ENCODE peak calls at places on chromosomes 2 and 18, in four cellular contexts. O, Y, U and N are unnamed samples.

GRCh38 chr2:235769046-235769445 is 275.2 kb downstream of the AGAP1 start:
- DNase-seq in O (no peak), Y (no peak), U (no peak), N (no peak)

GRCh38 chr2:10086950-10087349 is 6.7 kb upstream of the CYS1 start:
- DNase-seq in O (no peak), Y (no peak), U (no peak), N (no peak)

GRCh38 chr2:105747254-105747909 is 2.7 kb downstream of the NCK2 start:
- DNase-seq in O (no peak), Y (no peak), U (no peak), N (no peak)

GRCh38 chr2:61946661-61947060 is 41.2 kb downstream of the COMMD1 start:
- DNase-seq in O (no peak), Y (no peak), U (no peak), N (no peak)

GRCh38 chr2:240567872-240568677 is at the start of gene RNPEPL1:
- DNase-seq in O (peak; percentile 34), Y (peak; percentile 60), U (peak; percentile 55), N (peak; percentile 23)

GRCh38 chr18:31558567-31558966 is 33.1 kb upstream of the TTR start:
- DNase-seq in O (no peak), Y (no peak), U (no peak), N (no peak)

GRCh38 chr18:23207191-23207955 is 72.1 kb downstream of the CABLES1 start:
- DNase-seq in O (no peak), Y (peak; percentile 30), U (no peak), N (no peak)

GRCh38 chr2:30417253-30417652 is 29.8 kb upstream of the LCLAT1 start:
- DNase-seq in O (no peak), Y (no peak), U (no peak), N (no peak)

GRCh38 chr2:152174574-152174973 is 989 bp downstream of the STAM2 start:
- DNase-seq in O (no peak), Y (no peak), U (no peak), N (no peak)

GRCh38 chr2:190267302-190267701 is 52.3 kb downstream of the HIBCH start:
- DNase-seq in O (no peak), Y (no peak), U (no peak), N (no peak)

GRCh38 chr18:33135951-33136660 is 304.4 kb downstream of the CCDC178 start:
- DNase-seq in O (no peak), Y (no peak), U (no peak), N (no peak)

GRCh38 chr2:85710687-85711577 is 16.8 kb downstream of the GNLY start:
- DNase-seq in O (no peak), Y (no peak), U (no peak), N (no peak)

GRCh38 chr2:86764661-86765307 is 25.9 kb downstream of the CD8A start:
- DNase-seq in O (peak; percentile 15), Y (no peak), U (no peak), N (no peak)

DNA sequence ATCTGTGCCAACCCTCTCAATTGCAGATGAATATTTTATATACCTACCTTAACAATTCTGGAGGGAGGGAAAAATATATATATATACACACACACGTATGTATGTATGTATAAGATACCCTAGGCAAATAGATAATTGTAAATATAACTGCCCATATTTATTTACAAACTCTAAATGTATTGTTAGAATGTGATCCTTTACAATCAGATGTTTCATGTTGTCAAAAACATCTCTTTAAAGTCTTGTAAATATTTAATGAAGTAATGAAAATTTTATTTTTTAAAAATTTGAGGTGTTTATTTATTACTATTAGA is 11.6 kb downstream of the ANKRD12 start:
- DNase-seq in O (no peak), Y (no peak), U (no peak), N (no peak)
- TF ChIP-seq CTCF in O (no peak), Y (no peak), U (peak; percentile 59), N (no peak)

DNA sequence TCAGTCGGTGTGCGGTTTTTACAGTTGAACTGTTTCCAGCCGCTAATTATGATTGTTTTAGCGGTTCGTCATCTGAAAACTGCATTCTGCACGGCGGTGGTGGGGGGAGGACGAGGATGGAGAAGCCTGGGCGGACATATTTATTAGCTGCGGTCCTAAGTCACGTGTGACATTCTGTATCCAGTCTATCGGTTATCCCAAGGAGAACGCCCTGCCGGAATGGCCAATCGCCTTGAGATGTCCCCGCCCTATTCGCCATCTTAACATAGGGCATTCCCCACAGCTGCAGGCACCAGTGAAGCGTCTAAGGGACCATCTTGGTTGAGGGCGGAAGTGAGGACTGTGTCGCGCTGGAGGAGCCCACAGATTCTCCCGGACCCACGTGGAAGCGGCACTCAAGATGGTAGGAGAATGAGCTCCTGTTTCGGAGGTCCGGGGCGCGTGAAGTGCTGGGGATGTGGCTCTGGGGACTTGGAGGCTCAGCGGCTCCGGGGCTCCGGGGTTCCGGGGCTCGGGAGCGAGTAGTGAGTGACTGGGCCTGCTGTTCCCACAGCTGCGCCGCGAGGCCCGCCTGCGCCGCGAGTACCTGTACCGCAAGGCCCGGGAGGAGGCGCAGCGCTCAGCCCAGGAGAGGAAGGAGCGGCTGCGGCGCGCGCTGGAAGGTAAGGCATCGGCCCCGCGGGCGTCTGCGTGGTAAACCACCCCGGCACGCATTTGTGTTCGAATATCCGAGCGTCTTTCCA is at the start of gene IMP4:
- DNase-seq in O (peak; percentile 97), Y (peak; percentile 97), U (peak; percentile 97), N (peak; percentile 89)
- TF ChIP-seq CTCF in O (peak; percentile 43), Y (peak; percentile 24), U (peak; percentile 39), N (no peak)

DNA sequence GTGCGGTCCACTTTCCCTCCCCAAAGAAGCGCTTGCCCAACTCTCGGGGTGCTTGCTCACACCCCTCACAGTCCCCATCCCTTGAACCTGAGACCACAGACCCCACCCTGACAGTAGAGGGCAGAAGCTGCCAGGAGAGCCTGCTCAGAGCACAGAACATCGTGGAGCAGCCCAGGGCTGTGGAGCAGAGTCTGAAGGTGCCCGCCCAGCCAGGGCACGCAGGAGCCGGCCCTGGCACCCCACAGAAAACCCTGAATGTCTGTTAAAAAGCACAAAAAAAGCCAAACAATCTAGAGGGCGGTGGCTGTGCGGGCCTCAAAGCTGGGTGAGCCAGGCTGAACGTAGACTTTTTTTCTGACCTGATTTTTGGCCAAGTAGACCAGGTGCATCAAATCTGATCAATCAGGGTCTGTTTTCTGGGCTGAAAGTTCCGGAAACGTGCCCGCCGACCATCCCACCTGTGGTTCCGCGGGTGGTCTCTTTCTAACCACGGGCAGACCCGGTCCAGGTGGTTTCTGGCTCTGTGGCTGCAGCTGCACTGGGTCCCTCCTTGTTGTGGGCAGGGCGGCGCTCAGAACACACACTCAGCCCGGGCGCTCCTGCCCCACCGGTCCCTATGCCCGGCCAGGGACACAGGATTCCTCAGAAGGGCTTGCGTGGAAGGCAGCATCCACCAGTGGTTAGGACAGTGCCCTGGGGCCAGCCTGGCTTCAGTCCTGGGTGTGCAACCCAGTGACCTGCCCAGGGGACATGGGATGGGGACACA is 66.3 kb downstream of the SLC66A2 start:
- DNase-seq in O (no peak), Y (no peak), U (peak; percentile 50), N (no peak)
- TF ChIP-seq CTCF in O (no peak), Y (no peak), U (no peak), N (no peak)

DNA sequence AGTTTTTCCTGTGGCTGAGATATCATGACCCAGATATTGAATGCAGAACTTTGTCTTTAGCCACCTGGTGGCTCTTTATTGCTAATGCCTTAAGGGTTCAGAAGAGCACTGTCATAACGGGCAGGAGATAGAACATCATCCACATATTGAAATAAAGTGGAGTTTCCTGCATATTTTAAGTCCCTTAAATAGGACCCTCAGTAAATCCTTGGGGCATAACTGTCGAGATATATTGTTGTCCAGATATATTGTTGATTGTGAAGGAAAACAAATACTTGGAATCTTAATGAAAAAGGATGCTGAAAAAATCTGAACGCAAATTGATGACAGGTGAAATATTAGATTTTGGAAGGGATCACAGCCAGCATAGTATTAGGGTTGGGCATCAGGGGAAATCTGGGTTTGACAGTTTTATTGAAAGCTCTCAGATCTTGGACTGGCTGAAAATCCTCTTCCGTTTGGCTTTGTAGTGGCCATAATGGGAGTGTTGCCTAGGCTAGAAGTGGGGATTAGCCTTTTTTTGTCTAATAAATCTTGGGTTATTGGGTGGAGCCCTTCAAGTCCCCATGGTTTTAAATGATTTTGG is 13.9 kb upstream of the ZDBF2 start:
- DNase-seq in O (no peak), Y (no peak), U (no peak), N (no peak)
- TF ChIP-seq CTCF in O (peak; percentile 23), Y (peak; percentile 19), U (peak; percentile 37), N (no peak)

GRCh38 chr2:82169379-82169778 is 1864.8 kb upstream of the LRRTM1 start:
- DNase-seq in O (no peak), Y (no peak), U (no peak), N (no peak)
- TF ChIP-seq CTCF in O (no peak), Y (no peak), U (no peak), N (no peak)

GRCh38 chr2:96239091-96239490 is 26.7 kb downstream of the TMEM127 start:
- DNase-seq in O (no peak), Y (no peak), U (no peak), N (no peak)

GRCh38 chr2:96239745-96240264 is 26.0 kb downstream of the TMEM127 start:
- DNase-seq in O (no peak), Y (no peak), U (no peak), N (no peak)

GRCh38 chr2:96240341-96241038 is 25.3 kb downstream of the TMEM127 start:
- DNase-seq in O (no peak), Y (no peak), U (no peak), N (no peak)

GRCh38 chr2:96241901-96242611 is 23.7 kb downstream of the TMEM127 start:
- DNase-seq in O (no peak), Y (peak; percentile 34), U (no peak), N (no peak)

DNA sequence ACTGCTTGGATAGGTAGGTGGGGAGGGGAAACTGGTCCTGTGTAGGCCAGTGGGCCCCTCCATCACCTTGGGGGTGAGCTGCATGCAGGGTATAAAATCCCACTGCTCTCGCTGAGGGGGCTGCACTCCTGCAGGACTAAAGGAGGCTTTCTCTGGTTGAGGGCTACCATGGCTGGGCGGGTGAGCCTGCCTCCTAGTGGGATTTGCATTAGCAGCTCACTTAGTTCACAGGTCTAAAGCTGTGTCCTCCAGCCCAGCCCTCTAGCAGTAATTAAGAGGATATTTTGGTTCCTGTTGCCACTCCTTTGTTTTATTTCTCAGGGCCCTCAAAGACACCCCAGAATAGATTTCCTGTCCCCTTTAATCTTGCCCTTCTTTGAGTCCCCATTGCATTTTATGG is 24.6 kb downstream of the TMEM127 start:
- DNase-seq in O (peak; percentile 17), Y (no peak), U (no peak), N (no peak)
- TF ChIP-seq CTCF in O (peak; percentile 14), Y (no peak), U (no peak), N (no peak)

GRCh38 chr2:169877406-169877805 is 50.2 kb downstream of the UBR3 start:
- DNase-seq in O (peak; percentile 21), Y (no peak), U (no peak), N (no peak)
- TF ChIP-seq CTCF in O (no peak), Y (no peak), U (peak; percentile 54), N (no peak)

GRCh38 chr18:79068946-79069791 is at the start of gene ATP9B:
- DNase-seq in O (peak; percentile 97), Y (peak; percentile 98), U (peak; percentile 96), N (peak; percentile 94)
- TF ChIP-seq CTCF in O (no peak), Y (peak; percentile 8), U (no peak), N (no peak)